ENCODE peak calls at places on chromosomes 1 and 21, in six cellular contexts. C is mucosa of descending colon, H is upper lobe of right lung, L is thoracic aorta, V is ascending aorta, P is GM23338. M is an unnamed sample. For H3K4me1, the result is how much of the 10 kb centered on the place peaks cover.

GRCh38 chr1:45473302-45473701 is 17.7 kb downstream of the TESK2 start:
- DNase-seq in H (no peak), P (no peak), L (no peak), C (no peak), V (no peak), M (no peak)

GRCh38 chr1:158819461-158820443 is 11.4 kb upstream of the MNDA start:
- DNase-seq in L (no peak), H (no peak), P (no peak), V (no peak), C (no peak), M (no peak)

GRCh38 chr21:33238146-33238545 is 8.4 kb downstream of the IFNAR2 start:
- DNase-seq in P (no peak), C (no peak), V (no peak), L (no peak), H (no peak), M (no peak)

GRCh38 chr1:229409616-229410369 is 24.1 kb downstream of the ACTA1 start:
- DNase-seq in L (no peak), P (peak), V (no peak), C (no peak), H (no peak), M (no peak)

GRCh38 chr21:32463889-32464300 is 51.4 kb downstream of the EVA1C start:
- DNase-seq in V (no peak), L (no peak), P (no peak), H (no peak), C (no peak), M (no peak)

GRCh38 chr1:116453906-116454305 is 80.9 kb downstream of the ATP1A1 start:
- DNase-seq in P (peak), L (no peak), C (no peak), H (no peak), V (no peak), M (no peak)

GRCh38 chr1:117661027-117661426 is 55.2 kb downstream of the TENT5C start:
- DNase-seq in L (no peak), H (no peak), P (no peak), C (no peak), V (no peak), M (no peak)

GRCh38 chr1:117010310-117010969 is 8.9 kb downstream of the CD101 start:
- DNase-seq in P (no peak), H (no peak), L (no peak), V (no peak), C (no peak), M (no peak)

GRCh38 chr1:176602388-176603004 is 139.5 kb downstream of the PAPPA2 start:
- DNase-seq in C (no peak), H (no peak), V (no peak), P (no peak), L (no peak), M (no peak)

GRCh38 chr1:2356401-2356800 is 35.0 kb downstream of the MORN1 start:
- DNase-seq in L (no peak), V (no peak), C (no peak), P (no peak), H (no peak), M (no peak)

GRCh38 chr1:161482610-161483009 is 22.6 kb upstream of the FCGR2A start:
- DNase-seq in C (no peak), L (no peak), H (no peak), P (no peak), V (no peak), M (no peak)

GRCh38 chr1:58861510-58861909 is 77.7 kb upstream of the JUN start:
- DNase-seq in V (no peak), L (no peak), P (no peak), C (no peak), H (no peak), M (no peak)

GRCh38 chr1:154154534-154155181 is at the start of gene NUP210L:
- DNase-seq in P (peak), H (peak), L (peak), C (peak), V (peak), M (no peak)

GRCh38 chr1:207040181-207040533 is 7.6 kb upstream of the C1orf116 start:
- DNase-seq in V (no peak), C (no peak), L (no peak), H (no peak), P (no peak), M (no peak)

GRCh38 chr1:34190692-34191091 is 14.0 kb downstream of the C1orf94 start:
- DNase-seq in C (no peak), P (no peak), H (no peak), L (no peak), V (no peak), M (no peak)

GRCh38 chr1:101317590-101317989 is 80.8 kb downstream of the S1PR1 start:
- DNase-seq in V (no peak), P (peak), C (no peak), L (no peak), H (no peak), M (no peak)

GRCh38 chr21:14603202-14603601 is 57.1 kb upstream of the SAMSN1 start:
- DNase-seq in P (no peak), L (no peak), H (no peak), C (no peak), V (no peak), M (no peak)

GRCh38 chr1:155892801-155893200 is 18.3 kb downstream of the RIT1 start:
- DNase-seq in V (no peak), L (no peak), H (no peak), C (no peak), P (no peak), M (no peak)

GRCh38 chr1:1170891-1171550 is 2.7 kb upstream of the TTLL10 start:
- DNase-seq in C (no peak), P (no peak), V (no peak), L (no peak), H (no peak), M (no peak)
- H3K4me1 ChIP-seq in C (under half), P (under half), V (under half), L (under half), H (under half), M (half or more)

GRCh38 chr1:197521118-197521739 is 253.2 kb downstream of the CRB1 start:
- DNase-seq in L (no peak), H (no peak), C (peak), V (no peak), P (peak), M (no peak)
- TF ChIP-seq CTCF in L (peak), H (peak), C (no peak), V (peak), P (peak), M (peak)

DNA sequence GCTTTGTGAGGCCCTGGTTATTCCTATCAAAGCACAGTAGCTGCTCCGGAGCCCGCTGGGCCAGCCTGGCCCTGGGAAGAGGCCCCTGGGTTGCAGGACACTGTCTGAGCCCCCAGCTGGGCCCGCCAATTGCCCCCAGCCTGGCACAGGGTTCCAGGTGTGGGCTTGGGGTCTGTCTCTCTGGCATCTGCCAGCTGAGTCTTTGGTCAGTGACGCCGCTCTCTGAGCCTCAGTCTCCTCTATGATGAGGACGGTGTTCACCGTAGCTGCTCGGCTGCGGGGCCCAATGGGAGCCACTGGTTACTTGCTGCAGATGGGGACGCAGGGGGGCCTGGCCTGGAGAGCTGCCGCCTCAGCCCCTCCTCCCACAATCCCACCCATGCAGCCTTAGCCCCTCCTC is 41.0 kb downstream of the TP73 start:
- DNase-seq in L (no peak), V (no peak), H (no peak), C (no peak), P (no peak), M (no peak)
- H3K4me1 ChIP-seq in L (under half), V (under half), H (under half), C (under half), P (under half), M (under half)

DNA sequence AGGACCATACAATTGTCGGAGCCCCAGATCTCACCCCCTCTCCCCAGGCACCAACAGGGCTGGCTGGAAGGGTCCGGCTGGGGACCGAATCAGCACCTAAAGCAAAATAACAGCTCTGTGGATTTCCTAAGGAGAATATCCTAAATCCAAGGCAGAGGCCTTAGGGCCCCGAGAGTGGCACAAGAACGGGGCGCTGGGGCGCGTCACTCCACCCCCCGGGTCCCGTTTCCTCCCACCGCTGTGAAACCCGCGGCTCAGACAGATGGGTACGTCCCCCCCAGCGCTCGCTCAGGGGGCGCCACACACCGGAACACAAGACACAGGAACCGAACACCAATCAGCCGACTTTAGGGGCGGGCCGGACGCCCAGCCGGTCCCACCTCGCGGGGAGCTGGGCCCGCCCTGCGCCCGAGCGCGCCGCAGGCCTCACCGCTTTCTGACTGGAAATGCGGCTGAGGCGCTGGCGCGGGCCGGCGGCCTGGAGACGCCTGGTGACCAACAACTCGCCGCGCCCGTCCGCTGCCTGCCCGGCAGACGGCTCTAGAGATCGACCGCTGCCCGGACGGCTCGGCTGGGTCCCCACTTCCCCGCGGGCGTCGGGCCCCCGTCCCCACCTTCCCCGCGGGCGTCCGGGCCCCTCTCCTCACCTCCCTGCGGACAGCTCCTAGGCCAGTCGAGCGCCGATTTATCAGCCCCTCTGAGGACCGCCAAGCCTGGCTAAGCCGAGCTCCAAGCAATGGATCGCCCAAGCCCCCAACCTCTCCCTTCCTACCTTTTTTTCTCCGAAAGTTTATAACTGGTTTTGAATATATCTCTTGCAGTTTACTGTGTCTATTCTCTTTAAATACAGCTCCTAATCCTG is at the start of gene HFM1:
- DNase-seq in L (peak), H (peak), C (peak), V (peak), P (peak), M (no peak)
- TF ChIP-seq CTCF in L (no peak), H (no peak), C (no peak), V (no peak), P (peak), M (no peak)

DNA sequence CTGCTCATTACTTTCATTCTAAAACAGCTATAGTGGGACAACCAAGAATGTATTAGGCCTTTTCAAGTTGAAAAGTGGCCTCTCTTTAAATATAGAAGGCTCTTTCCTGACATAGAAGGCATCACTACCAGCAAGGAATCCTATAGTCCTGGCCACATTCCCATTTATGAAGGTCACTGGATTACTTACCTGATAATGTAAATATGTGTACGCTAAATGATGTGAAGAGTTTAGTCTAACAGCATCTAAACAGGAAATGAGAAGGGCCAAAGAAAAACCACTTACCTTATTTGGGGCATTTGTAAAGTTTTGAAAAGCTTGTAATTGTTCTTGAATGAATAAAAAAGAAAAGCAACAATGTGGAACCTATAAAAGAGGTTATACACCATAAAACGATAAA is 24.7 kb downstream of the PRKACB start:
- DNase-seq in L (no peak), C (no peak), P (no peak), V (no peak), H (no peak), M (no peak)
- H3K4me1 ChIP-seq in L (under half), C (under half), P (under half), V (under half), H (under half), M (under half)

GRCh38 chr1:212178830-212179370 is 106.3 kb upstream of the PPP2R5A start:
- DNase-seq in H (no peak), V (no peak), L (no peak), P (no peak), C (no peak), M (no peak)

GRCh38 chr1:212177542-212177941 is 107.7 kb upstream of the PPP2R5A start:
- DNase-seq in C (no peak), P (no peak), L (no peak), H (no peak), V (no peak), M (no peak)

GRCh38 chr1:212181015-212181891 is 104.0 kb upstream of the PPP2R5A start:
- DNase-seq in P (no peak), L (no peak), C (no peak), H (no peak), V (no peak), M (no peak)

GRCh38 chr1:212182585-212182984 is 102.6 kb upstream of the PPP2R5A start:
- DNase-seq in H (no peak), L (no peak), C (no peak), V (no peak), P (no peak), M (no peak)

GRCh38 chr1:212179394-212180076 is 105.7 kb upstream of the PPP2R5A start:
- DNase-seq in C (no peak), V (no peak), P (no peak), H (no peak), L (no peak), M (no peak)
- TF ChIP-seq CTCF in C (no peak), V (no peak), P (no peak), H (no peak), L (no peak), M (no peak)

GRCh38 chr1:93600663-93601062 is 81.0 kb downstream of the BCAR3 start:
- DNase-seq in H (no peak), L (no peak), C (no peak), P (no peak), V (no peak), M (no peak)

GRCh38 chr1:93597697-93598096 is 83.9 kb downstream of the BCAR3 start:
- DNase-seq in C (no peak), V (no peak), L (no peak), P (no peak), H (no peak), M (no peak)

GRCh38 chr1:93599479-93599878 is 82.2 kb downstream of the BCAR3 start:
- DNase-seq in H (no peak), L (no peak), P (no peak), V (no peak), C (no peak), M (no peak)

GRCh38 chr1:93598396-93598795 is 83.2 kb downstream of the BCAR3 start:
- DNase-seq in V (no peak), L (no peak), H (no peak), C (no peak), P (no peak), M (no peak)

GRCh38 chr1:93598861-93599439 is 82.7 kb downstream of the BCAR3 start:
- DNase-seq in L (no peak), H (no peak), V (no peak), P (no peak), C (no peak), M (no peak)
- H3K4me1 ChIP-seq in L (under half), H (under half), V (under half), P (under half), C (under half), M (under half)

DNA sequence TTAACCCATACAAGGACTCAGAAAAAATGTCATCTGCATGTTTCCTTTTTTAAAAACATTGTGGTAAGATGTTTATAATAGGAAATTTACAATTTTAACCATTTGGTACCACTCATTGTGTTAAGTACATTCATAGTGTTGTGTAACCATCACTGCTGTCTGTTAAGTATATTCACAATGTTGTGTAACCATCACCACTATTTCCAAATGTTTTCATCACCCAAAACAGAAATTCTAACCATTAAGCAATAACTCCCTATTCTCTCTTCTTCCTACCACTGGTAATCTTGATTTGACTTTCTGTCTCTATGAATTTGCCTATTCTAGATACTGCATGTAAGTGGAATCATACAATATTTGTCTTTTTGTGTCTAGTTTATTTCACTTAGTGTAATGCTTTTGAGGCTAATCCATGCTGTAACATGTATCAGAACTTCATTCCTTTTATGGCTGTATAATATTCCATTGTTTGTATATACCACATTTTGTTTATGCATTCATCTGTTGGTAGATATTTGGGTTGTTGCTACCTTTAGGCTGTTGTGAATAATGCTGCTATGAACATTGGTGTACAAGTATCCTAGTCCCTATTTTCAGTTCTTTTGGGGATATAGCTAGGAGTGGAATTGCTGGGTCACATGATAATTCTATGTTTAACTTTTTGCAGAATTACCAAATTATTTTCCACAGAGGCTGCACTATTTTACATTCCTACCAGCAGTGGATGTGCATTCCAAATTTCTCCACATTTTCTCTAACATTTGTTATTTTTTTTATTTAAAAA is 14.1 kb downstream of the HIPK1 start:
- DNase-seq in C (no peak), H (no peak), P (no peak), L (no peak), V (no peak), M (no peak)
- TF ChIP-seq CTCF in C (no peak), H (no peak), P (no peak), L (no peak), V (no peak), M (no peak)

GRCh38 chr1:228352677-228353481 is 53.8 kb downstream of the TRIM11 start:
- DNase-seq in P (no peak), L (no peak), H (no peak), V (no peak), C (no peak), M (no peak)

GRCh38 chr1:228353601-228354371 is 52.8 kb downstream of the TRIM11 start:
- DNase-seq in P (no peak), H (no peak), L (no peak), C (no peak), V (no peak), M (no peak)

GRCh38 chr1:228351850-228352249 is 54.8 kb downstream of the TRIM11 start:
- DNase-seq in P (no peak), L (no peak), H (peak), C (no peak), V (no peak), M (no peak)

GRCh38 chr1:228358039-228358763 is 48.4 kb downstream of the TRIM11 start:
- DNase-seq in P (no peak), C (no peak), L (no peak), H (no peak), V (no peak), M (no peak)

GRCh38 chr1:228354390-228355320 is 52.0 kb downstream of the TRIM11 start:
- DNase-seq in L (no peak), V (no peak), H (no peak), C (no peak), P (no peak), M (no peak)
- H3K4me1 ChIP-seq in L (under half), V (under half), H (under half), C (under half), P (under half), M (under half)

GRCh38 chr1:91527781-91528180 is 27.1 kb downstream of the CDC7 start:
- DNase-seq in L (no peak), P (no peak), V (no peak), H (no peak), C (no peak), M (no peak)

GRCh38 chr1:91535441-91535840 is 34.8 kb downstream of the CDC7 start:
- DNase-seq in V (no peak), L (no peak), P (no peak), H (no peak), C (no peak), M (no peak)

GRCh38 chr1:91533625-91534024 is 33.0 kb downstream of the CDC7 start:
- DNase-seq in V (no peak), P (no peak), H (no peak), C (no peak), L (no peak), M (no peak)

GRCh38 chr1:91526496-91526895 is 25.8 kb downstream of the CDC7 start:
- DNase-seq in L (no peak), V (no peak), C (peak), H (no peak), P (no peak), M (no peak)

GRCh38 chr1:91529856-91530255 is 29.2 kb downstream of the CDC7 start:
- DNase-seq in V (no peak), H (no peak), C (peak), L (no peak), P (no peak), M (no peak)
- TF ChIP-seq CTCF in V (peak), H (peak), C (no peak), L (no peak), P (peak), M (no peak)

M was measured in esophagus squamous epithelium.